ENCODE peak calls at places on chromosomes 6 and 20, in seven cellular contexts. One of them, this sample, is unnamed.

GRCh38 chr6:117976030-117976651 is 69.1 kb downstream of the SLC35F1 start:
- DNase-seq in right atrium auricular region: no peak
- DNase-seq in K562: peak; percentile 59
- DNase-seq in adrenal gland: no peak
- DNase-seq in mammary epithelial cell: peak; percentile 30
- DNase-seq in heart left ventricle: no peak
- DNase-seq in ascending aorta: no peak
- DNase-seq in this sample: no peak

GRCh38 chr6:41439524-41440418 is 104.4 kb downstream of the NCR2 start:
- DNase-seq in right atrium auricular region: no peak
- DNase-seq in K562: no peak
- DNase-seq in adrenal gland: no peak
- DNase-seq in mammary epithelial cell: no peak
- DNase-seq in heart left ventricle: no peak
- DNase-seq in ascending aorta: no peak
- DNase-seq in this sample: no peak

GRCh38 chr6:20846602-20847028 is 312.4 kb downstream of the CDKAL1 start:
- DNase-seq in right atrium auricular region: no peak
- DNase-seq in K562: peak; percentile 88
- DNase-seq in adrenal gland: no peak
- DNase-seq in mammary epithelial cell: no peak
- DNase-seq in heart left ventricle: no peak
- DNase-seq in ascending aorta: no peak
- DNase-seq in this sample: no peak

GRCh38 chr20:52084727-52085126 is 106.9 kb downstream of the ZFP64 start:
- DNase-seq in right atrium auricular region: no peak
- DNase-seq in K562: no peak
- DNase-seq in adrenal gland: no peak
- DNase-seq in mammary epithelial cell: no peak
- DNase-seq in heart left ventricle: no peak
- DNase-seq in ascending aorta: no peak
- DNase-seq in this sample: no peak

GRCh38 chr6:89917216-89917615 is 22.9 kb downstream of the GJA10 start:
- DNase-seq in right atrium auricular region: no peak
- DNase-seq in K562: no peak
- DNase-seq in adrenal gland: no peak
- DNase-seq in mammary epithelial cell: no peak
- DNase-seq in heart left ventricle: no peak
- DNase-seq in ascending aorta: no peak
- DNase-seq in this sample: no peak

GRCh38 chr6:21941926-21942325 is 348.4 kb downstream of the SOX4 start:
- DNase-seq in right atrium auricular region: no peak
- DNase-seq in K562: no peak
- DNase-seq in adrenal gland: no peak
- DNase-seq in mammary epithelial cell: no peak
- DNase-seq in heart left ventricle: no peak
- DNase-seq in ascending aorta: no peak
- DNase-seq in this sample: no peak

GRCh38 chr6:35191899-35192298 is 21.9 kb upstream of the SCUBE3 start:
- DNase-seq in right atrium auricular region: no peak
- DNase-seq in K562: no peak
- DNase-seq in adrenal gland: no peak
- DNase-seq in mammary epithelial cell: no peak
- DNase-seq in heart left ventricle: no peak
- DNase-seq in ascending aorta: no peak
- DNase-seq in this sample: no peak

GRCh38 chr6:157034433-157035230 is 257.5 kb downstream of the ARID1B start:
- DNase-seq in right atrium auricular region: no peak
- DNase-seq in K562: peak; percentile 65
- DNase-seq in adrenal gland: no peak
- DNase-seq in mammary epithelial cell: peak; percentile 58
- DNase-seq in heart left ventricle: no peak
- DNase-seq in ascending aorta: no peak
- DNase-seq in this sample: no peak

GRCh38 chr20:51480507-51481270 is 61.8 kb downstream of the NFATC2 start:
- DNase-seq in right atrium auricular region: no peak
- DNase-seq in K562: no peak
- DNase-seq in adrenal gland: no peak
- DNase-seq in mammary epithelial cell: no peak
- DNase-seq in heart left ventricle: no peak
- DNase-seq in ascending aorta: no peak
- DNase-seq in this sample: no peak

GRCh38 chr6:41634657-41635056 is 3.6 kb upstream of the MDFI start:
- DNase-seq in right atrium auricular region: no peak
- DNase-seq in K562: no peak
- DNase-seq in adrenal gland: no peak
- DNase-seq in mammary epithelial cell: no peak
- DNase-seq in heart left ventricle: peak; percentile 25
- DNase-seq in ascending aorta: no peak
- DNase-seq in this sample: no peak

GRCh38 chr6:23412770-23413169 is 713.2 kb upstream of the NRSN1 start:
- DNase-seq in right atrium auricular region: no peak
- DNase-seq in K562: no peak
- DNase-seq in adrenal gland: no peak
- DNase-seq in mammary epithelial cell: no peak
- DNase-seq in heart left ventricle: no peak
- DNase-seq in ascending aorta: no peak
- DNase-seq in this sample: no peak

GRCh38 chr6:166465671-166466087 is 82.9 kb upstream of the MPC1 start:
- DNase-seq in right atrium auricular region: no peak
- DNase-seq in K562: peak; percentile 32
- DNase-seq in adrenal gland: no peak
- DNase-seq in mammary epithelial cell: no peak
- DNase-seq in heart left ventricle: peak; percentile 50
- DNase-seq in ascending aorta: peak; percentile 69
- DNase-seq in this sample: no peak

GRCh38 chr20:10654630-10655029 is 19.2 kb downstream of the JAG1 start:
- DNase-seq in right atrium auricular region: no peak
- DNase-seq in K562: no peak
- DNase-seq in adrenal gland: no peak
- DNase-seq in mammary epithelial cell: peak; percentile 94
- DNase-seq in heart left ventricle: no peak
- DNase-seq in ascending aorta: no peak
- DNase-seq in this sample: no peak

GRCh38 chr6:11738681-11739375 is 39.8 kb downstream of the ADTRP start:
- DNase-seq in right atrium auricular region: no peak
- DNase-seq in K562: no peak
- DNase-seq in adrenal gland: no peak
- DNase-seq in mammary epithelial cell: no peak
- DNase-seq in heart left ventricle: no peak
- DNase-seq in ascending aorta: no peak
- DNase-seq in this sample: no peak

GRCh38 chr6:169847773-169848380 is 96.5 kb downstream of the ERMARD start:
- DNase-seq in right atrium auricular region: no peak
- DNase-seq in K562: no peak
- DNase-seq in adrenal gland: no peak
- DNase-seq in mammary epithelial cell: no peak
- DNase-seq in heart left ventricle: no peak
- DNase-seq in ascending aorta: peak; percentile 8
- DNase-seq in this sample: no peak

GRCh38 chr6:139923964-139924475 is 549.6 kb upstream of the CITED2 start:
- DNase-seq in right atrium auricular region: no peak
- DNase-seq in K562: no peak
- DNase-seq in adrenal gland: no peak
- DNase-seq in mammary epithelial cell: no peak
- DNase-seq in heart left ventricle: no peak
- DNase-seq in ascending aorta: no peak
- DNase-seq in this sample: no peak

GRCh38 chr6:151917531-151918329 is 110.2 kb downstream of the ESR1 start:
- DNase-seq in right atrium auricular region: no peak
- DNase-seq in K562: no peak
- DNase-seq in adrenal gland: no peak
- DNase-seq in mammary epithelial cell: peak; percentile 54
- DNase-seq in heart left ventricle: no peak
- DNase-seq in ascending aorta: no peak
- DNase-seq in this sample: no peak

GRCh38 chr6:38996676-38997075 is 51.9 kb upstream of the GLP1R start:
- DNase-seq in right atrium auricular region: no peak
- DNase-seq in K562: no peak
- DNase-seq in adrenal gland: no peak
- DNase-seq in mammary epithelial cell: no peak
- DNase-seq in heart left ventricle: no peak
- DNase-seq in ascending aorta: no peak
- DNase-seq in this sample: no peak

GRCh38 chr20:26163890-26164289 is 467.2 kb upstream of the ZNF337 start:
- DNase-seq in right atrium auricular region: no peak
- DNase-seq in K562: no peak
- DNase-seq in adrenal gland: no peak
- DNase-seq in mammary epithelial cell: peak; percentile 63
- DNase-seq in heart left ventricle: no peak
- DNase-seq in ascending aorta: no peak
- DNase-seq in this sample: no peak

DNA sequence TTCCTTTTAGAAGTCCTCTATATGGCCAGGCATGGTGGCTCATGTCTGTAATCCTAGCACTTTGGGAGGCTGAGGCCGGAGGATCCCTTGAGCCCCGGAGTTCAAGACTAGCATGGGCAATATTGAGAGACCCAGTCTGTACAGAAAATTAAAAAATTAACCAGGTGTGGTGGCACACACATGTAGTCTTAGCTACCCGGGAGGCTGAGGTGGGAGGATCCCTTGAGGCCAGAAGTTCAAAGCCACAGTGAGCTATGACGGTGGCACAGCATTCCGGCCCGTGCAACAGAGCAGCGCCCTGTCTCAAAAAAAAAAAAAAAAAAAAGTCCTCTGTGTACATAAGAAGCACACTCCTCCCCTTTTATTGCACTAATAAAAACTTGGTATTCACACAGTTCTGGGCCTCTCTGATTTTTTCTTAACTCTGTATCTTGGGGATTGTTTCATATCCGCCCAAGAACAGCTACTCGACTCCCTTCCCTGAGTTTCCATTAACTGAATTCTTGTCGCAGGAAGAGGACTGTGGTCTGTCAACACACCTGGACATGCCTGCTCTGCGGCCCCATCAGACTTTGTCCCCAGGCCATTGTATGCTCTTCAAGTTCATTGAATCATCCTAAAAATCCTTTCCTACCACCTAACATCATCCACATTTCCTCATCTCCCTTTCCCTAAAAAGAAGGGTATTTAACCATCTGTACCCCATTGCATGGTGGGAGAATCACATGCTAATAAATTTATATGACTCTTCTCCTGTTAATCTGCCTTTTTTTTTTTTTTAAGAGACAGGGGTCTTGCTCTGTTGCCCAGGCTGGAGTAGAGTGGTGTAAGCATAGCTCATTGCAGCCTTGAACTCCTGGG is 25.9 kb upstream of the PPP1R3G start:
- DNase-seq in right atrium auricular region: no peak
- DNase-seq in K562: no peak
- DNase-seq in adrenal gland: no peak
- DNase-seq in mammary epithelial cell: no peak
- DNase-seq in heart left ventricle: no peak
- DNase-seq in ascending aorta: no peak
- DNase-seq in this sample: no peak
- TF ChIP-seq CTCF in right atrium auricular region: no peak
- TF ChIP-seq CTCF in K562: no peak
- TF ChIP-seq CTCF in adrenal gland: no peak
- TF ChIP-seq CTCF in mammary epithelial cell: no peak
- TF ChIP-seq CTCF in heart left ventricle: no peak
- TF ChIP-seq CTCF in ascending aorta: no peak
- TF ChIP-seq CTCF in this sample: no peak

GRCh38 chr20:59138114-59138602 is 25.5 kb upstream of the ZNF831 start:
- DNase-seq in right atrium auricular region: no peak
- DNase-seq in K562: no peak
- DNase-seq in adrenal gland: no peak
- DNase-seq in mammary epithelial cell: no peak
- DNase-seq in heart left ventricle: no peak
- DNase-seq in ascending aorta: no peak
- DNase-seq in this sample: no peak
- H3K9me3 ChIP-seq in right atrium auricular region: no peaks in the 10 kb centered on the region
- H3K9me3 ChIP-seq in K562: no peaks in the 10 kb centered on the region
- H3K9me3 ChIP-seq in adrenal gland: no peaks in the 10 kb centered on the region
- H3K9me3 ChIP-seq in mammary epithelial cell: no peaks in the 10 kb centered on the region
- H3K9me3 ChIP-seq in heart left ventricle: no peaks in the 10 kb centered on the region
- H3K9me3 ChIP-seq in ascending aorta: no peaks in the 10 kb centered on the region
- H3K9me3 ChIP-seq in this sample: no peaks in the 10 kb centered on the region

GRCh38 chr6:99790679-99791078 is 184.0 kb downstream of the PRDM13 start:
- DNase-seq in right atrium auricular region: no peak
- DNase-seq in K562: no peak
- DNase-seq in adrenal gland: no peak
- DNase-seq in mammary epithelial cell: no peak
- DNase-seq in heart left ventricle: no peak
- DNase-seq in ascending aorta: no peak
- DNase-seq in this sample: no peak
- TF ChIP-seq CTCF in right atrium auricular region: no peak
- TF ChIP-seq CTCF in K562: peak; percentile 32
- TF ChIP-seq CTCF in adrenal gland: no peak
- TF ChIP-seq CTCF in mammary epithelial cell: no peak
- TF ChIP-seq CTCF in heart left ventricle: no peak
- TF ChIP-seq CTCF in ascending aorta: no peak
- TF ChIP-seq CTCF in this sample: no peak

GRCh38 chr6:73234732-73235131 is 9.4 kb upstream of the KHDC1L start:
- DNase-seq in right atrium auricular region: peak; percentile 5
- DNase-seq in K562: no peak
- DNase-seq in adrenal gland: no peak
- DNase-seq in mammary epithelial cell: peak; percentile 77
- DNase-seq in heart left ventricle: no peak
- DNase-seq in ascending aorta: no peak
- DNase-seq in this sample: no peak

GRCh38 chr6:73233048-73233447 is 7.8 kb upstream of the KHDC1L start:
- DNase-seq in right atrium auricular region: peak; percentile 32
- DNase-seq in K562: no peak
- DNase-seq in adrenal gland: no peak
- DNase-seq in mammary epithelial cell: no peak
- DNase-seq in heart left ventricle: no peak
- DNase-seq in ascending aorta: no peak
- DNase-seq in this sample: no peak

GRCh38 chr6:73231986-73232391 is 6.7 kb upstream of the KHDC1L start:
- DNase-seq in right atrium auricular region: peak; percentile 5
- DNase-seq in K562: no peak
- DNase-seq in adrenal gland: no peak
- DNase-seq in mammary epithelial cell: no peak
- DNase-seq in heart left ventricle: no peak
- DNase-seq in ascending aorta: no peak
- DNase-seq in this sample: no peak

GRCh38 chr6:73240730-73241129 is 15.4 kb upstream of the KHDC1L start:
- DNase-seq in right atrium auricular region: no peak
- DNase-seq in K562: no peak
- DNase-seq in adrenal gland: no peak
- DNase-seq in mammary epithelial cell: no peak
- DNase-seq in heart left ventricle: no peak
- DNase-seq in ascending aorta: no peak
- DNase-seq in this sample: no peak

DNA sequence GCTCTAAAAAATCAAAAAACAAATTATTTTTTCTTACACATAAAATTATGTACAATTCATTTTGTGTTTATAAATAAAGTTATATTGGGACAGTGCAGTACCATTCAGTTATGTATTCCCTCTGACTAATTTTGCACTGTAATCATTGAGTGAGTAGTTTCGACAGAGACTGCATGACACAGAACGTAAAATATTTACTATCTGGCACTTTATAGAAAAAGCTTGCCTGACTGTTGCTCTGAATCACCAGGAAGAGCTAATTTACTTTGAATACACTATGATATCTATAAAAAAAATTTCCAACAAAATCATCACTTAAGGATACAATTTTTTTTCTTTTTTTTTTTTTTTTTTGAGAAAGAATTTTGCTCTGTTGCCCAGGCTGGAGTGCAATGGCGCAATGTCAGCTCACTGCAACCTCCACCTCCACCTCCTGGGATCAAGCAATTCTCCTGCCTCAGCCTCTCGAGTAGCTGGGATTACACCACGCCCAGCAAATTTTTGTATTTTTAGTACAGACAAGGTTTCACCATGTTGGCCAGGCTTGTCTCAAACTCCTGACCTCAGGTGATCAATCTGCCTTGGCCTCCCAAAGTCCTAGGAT is 11.0 kb upstream of the KHDC1L start:
- DNase-seq in right atrium auricular region: no peak
- DNase-seq in K562: no peak
- DNase-seq in adrenal gland: no peak
- DNase-seq in mammary epithelial cell: peak; percentile 89
- DNase-seq in heart left ventricle: no peak
- DNase-seq in ascending aorta: no peak
- DNase-seq in this sample: no peak
- H3K9me3 ChIP-seq in right atrium auricular region: no peaks in the 10 kb centered on the region
- H3K9me3 ChIP-seq in K562: no peaks in the 10 kb centered on the region
- H3K9me3 ChIP-seq in adrenal gland: no peaks in the 10 kb centered on the region
- H3K9me3 ChIP-seq in mammary epithelial cell: no peaks in the 10 kb centered on the region
- H3K9me3 ChIP-seq in heart left ventricle: no peaks in the 10 kb centered on the region
- H3K9me3 ChIP-seq in ascending aorta: no peaks in the 10 kb centered on the region
- H3K9me3 ChIP-seq in this sample: no peaks in the 10 kb centered on the region